ENCODE peak calls at places on chromosomes 12 and 14, in six cellular contexts. L, F, N, M, D and O are unnamed samples.
A peak's percentile ranks its signal among the peaks of the same experiment; 100 is the strongest.

GRCh38 chr14:85824526-85824925 is 294.6 kb downstream of the FLRT2 start:
- DNase-seq in L (no peak), M (no peak), D (no peak), N (no peak), F (no peak), O (no peak)

GRCh38 chr12:123966596-123966995 is 6.0 kb downstream of the CCDC92 start:
- DNase-seq in M (no peak), D (no peak), F (no peak), L (no peak), N (no peak), O (no peak)

GRCh38 chr14:74573421-74574091 is 38.5 kb downstream of the LTBP2 start:
- DNase-seq in N (no peak), D (no peak), L (no peak), M (no peak), F (no peak), O (no peak)

GRCh38 chr14:56136571-56137498 is 18.6 kb downstream of the PELI2 start:
- DNase-seq in L (no peak), N (no peak), D (no peak), M (no peak), F (no peak), O (no peak)

GRCh38 chr14:52048641-52049204 is 20.1 kb downstream of the NID2 start:
- DNase-seq in D (no peak), L (no peak), N (no peak), F (no peak), M (no peak), O (no peak)

GRCh38 chr12:104825408-104825807 is 132.7 kb downstream of the SLC41A2 start:
- DNase-seq in M (peak; percentile 36), L (no peak), D (no peak), N (no peak), F (no peak), O (no peak)

GRCh38 chr12:118980407-118981014 is 830 bp upstream of the SRRM4 start:
- DNase-seq in N (no peak), D (no peak), M (no peak), F (no peak), L (no peak), O (no peak)

GRCh38 chr14:91303091-91303923 is 58.8 kb upstream of the GPR68 start:
- DNase-seq in F (peak; percentile 100), N (no peak), D (no peak), L (peak; percentile 84), M (peak; percentile 41), O (no peak)

GRCh38 chr12:121170581-121171260 is 38.0 kb downstream of the P2RX7 start:
- DNase-seq in M (no peak), F (no peak), N (no peak), L (no peak), D (no peak), O (no peak)

GRCh38 chr12:68264864-68265256 is 11.5 kb upstream of the IL22 start:
- DNase-seq in F (no peak), M (no peak), N (no peak), L (no peak), D (no peak), O (no peak)

GRCh38 chr14:95467232-95467631 is 49.2 kb downstream of the SYNE3 start:
- DNase-seq in L (no peak), D (no peak), M (no peak), N (no peak), F (no peak), O (no peak)

GRCh38 chr14:95467657-95468056 is 48.8 kb downstream of the SYNE3 start:
- DNase-seq in F (no peak), N (no peak), D (no peak), M (no peak), L (no peak), O (no peak)

GRCh38 chr14:95470942-95471499 is 45.4 kb downstream of the SYNE3 start:
- DNase-seq in M (no peak), L (no peak), F (no peak), N (no peak), D (no peak), O (no peak)

GRCh38 chr14:95468416-95469133 is 47.9 kb downstream of the SYNE3 start:
- DNase-seq in N (no peak), F (no peak), M (peak; percentile 54), L (no peak), D (peak; percentile 48), O (peak; percentile 69)

GRCh38 chr14:95469134-95469481 is 47.3 kb downstream of the SYNE3 start:
- DNase-seq in L (no peak), F (no peak), N (no peak), D (no peak), M (no peak), O (no peak)
- H3K27ac ChIP-seq in L (no peak overlapping the region), F (no peak overlapping the region), N (no peak overlapping the region), D (peak overlapping the region; percentile 18), M (no peak overlapping the region), O (peak overlapping the region; percentile 94)

GRCh38 chr12:15910864-15911696 is at the start of gene DERA:
- DNase-seq in F (peak; percentile 38), L (peak; percentile 77), D (peak; percentile 87), N (peak; percentile 77), M (peak; percentile 83), O (peak; percentile 90)

GRCh38 chr12:15910468-15910863 is 666 bp upstream of the DERA start:
- DNase-seq in M (no peak), F (no peak), L (no peak), N (no peak), D (no peak), O (no peak)
- H3K4me3 ChIP-seq in M (peak overlapping the region; percentile 58), F (peak overlapping the region; percentile 88), L (peak overlapping the region; percentile 59), N (peak overlapping the region; percentile 57), D (peak overlapping the region; percentile 73), O (no peak overlapping the region)

GRCh38 chr12:13200841-13201240 is 4.3 kb downstream of the EMP1 start:
- DNase-seq in M (no peak), L (no peak), F (no peak), N (no peak), D (no peak), O (no peak)

GRCh38 chr12:13205809-13206559 is 9.5 kb downstream of the EMP1 start:
- DNase-seq in D (no peak), M (peak; percentile 66), N (no peak), L (no peak), F (no peak), O (no peak)

GRCh38 chr12:13203028-13203922 is 6.7 kb downstream of the EMP1 start:
- DNase-seq in N (no peak), F (peak; percentile 60), D (no peak), L (no peak), M (peak; percentile 55), O (no peak)

GRCh38 chr12:13206560-13206897 is 10.0 kb downstream of the EMP1 start:
- DNase-seq in N (no peak), F (no peak), D (no peak), M (no peak), L (no peak), O (no peak)

DNA sequence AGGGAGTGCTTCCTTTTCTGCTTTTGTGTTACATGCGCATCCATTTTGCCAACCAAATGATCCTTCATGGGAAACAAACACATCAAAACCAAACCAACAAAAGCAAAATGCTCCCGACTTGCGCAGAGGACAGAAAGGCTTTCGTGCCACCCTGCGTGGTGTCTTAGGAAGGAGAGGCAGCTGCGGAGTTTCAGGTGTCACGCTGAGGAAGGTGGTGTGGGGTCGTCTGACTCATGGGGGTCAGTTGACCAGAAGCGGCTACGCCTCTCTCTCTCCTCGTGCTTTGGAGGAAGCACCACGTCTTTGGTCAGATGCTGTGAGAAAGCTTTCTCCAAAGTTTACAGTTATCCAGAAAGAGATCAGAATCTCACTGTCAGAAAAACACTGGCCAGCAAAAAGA is 7.9 kb downstream of the EMP1 start:
- DNase-seq in M (no peak), F (no peak), N (no peak), D (no peak), L (no peak), O (no peak)
- H3K4me1 ChIP-seq in M (peaks cover 49% of the 10 kb centered on the region), F (peaks cover 20% of the 10 kb centered on the region), N (peaks cover 5% of the 10 kb centered on the region), D (peaks cover 15% of the 10 kb centered on the region), L (no peaks in the 10 kb centered on the region), O (peaks cover 16% of the 10 kb centered on the region)

GRCh38 chr14:106509176-106509575 is 982.8 kb downstream of the TMEM121 start:
- DNase-seq in L (no peak), N (no peak), D (no peak), F (no peak), M (no peak), O (no peak)

GRCh38 chr14:106507354-106507753 is 981.0 kb downstream of the TMEM121 start:
- DNase-seq in N (no peak), D (no peak), F (no peak), M (no peak), L (no peak), O (no peak)

GRCh38 chr14:106509795-106510194 is 983.4 kb downstream of the TMEM121 start:
- DNase-seq in N (no peak), M (no peak), F (no peak), L (no peak), D (no peak), O (no peak)

GRCh38 chr14:106508216-106508615 is 981.8 kb downstream of the TMEM121 start:
- DNase-seq in D (no peak), L (peak; percentile 36), N (no peak), M (no peak), F (no peak), O (no peak)

DNA sequence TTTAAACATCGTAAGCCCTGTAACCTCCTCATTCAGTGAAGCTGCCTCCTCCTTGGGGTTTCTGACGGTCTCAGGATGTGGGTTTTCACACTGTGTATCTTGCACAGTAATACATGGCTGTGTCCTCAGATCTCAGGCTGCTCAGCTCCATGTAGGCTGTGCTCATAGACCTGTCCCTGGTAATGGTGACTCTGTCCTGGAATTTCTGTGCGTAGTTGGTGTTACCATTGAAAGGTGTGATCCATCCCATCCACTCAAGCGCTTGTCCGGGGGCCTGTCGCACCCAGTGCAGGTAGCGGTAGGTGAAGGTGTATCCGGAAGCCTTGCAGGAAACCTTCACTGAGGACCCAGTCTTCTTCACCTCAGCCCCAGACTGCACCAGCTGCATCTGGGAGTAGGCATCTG is 980.5 kb downstream of the TMEM121 start:
- DNase-seq in L (peak; percentile 84), M (no peak), F (no peak), D (no peak), N (peak; percentile 79), O (no peak)
- H3K27ac ChIP-seq in L (peak overlapping the region; percentile 92), M (no peak overlapping the region), F (no peak overlapping the region), D (no peak overlapping the region), N (peak overlapping the region; percentile 80), O (no peak overlapping the region)